ENCODE peak calls at places on chromosomes 12 and 14, in nine cellular contexts. One of them, this sample, is unnamed.

GRCh38 chr14:34063470-34064164 is 112.7 kb upstream of the EGLN3 start:
- DNase-seq in A549: peak; percentile 53
- DNase-seq in transverse colon: no peak
- DNase-seq in brain microvascular endothelial cell: no peak
- DNase-seq in CD4-positive, alpha-beta T cell: no peak
- DNase-seq in astrocyte: no peak
- DNase-seq in breast epithelium: no peak
- DNase-seq in psoas muscle: peak; percentile 68
- DNase-seq in PC-9: no peak
- DNase-seq in this sample: peak; percentile 70

GRCh38 chr14:96184737-96185136 is 19.9 kb upstream of the BDKRB2 start:
- DNase-seq in A549: no peak
- DNase-seq in transverse colon: no peak
- DNase-seq in brain microvascular endothelial cell: no peak
- DNase-seq in CD4-positive, alpha-beta T cell: no peak
- DNase-seq in astrocyte: peak; percentile 12
- DNase-seq in breast epithelium: no peak
- DNase-seq in psoas muscle: no peak
- DNase-seq in PC-9: no peak
- DNase-seq in this sample: no peak

GRCh38 chr12:116406529-116406928 is 129.0 kb upstream of the MED13L start:
- DNase-seq in A549: peak; percentile 90
- DNase-seq in transverse colon: peak; percentile 69
- DNase-seq in brain microvascular endothelial cell: peak; percentile 67
- DNase-seq in CD4-positive, alpha-beta T cell: no peak
- DNase-seq in astrocyte: no peak
- DNase-seq in breast epithelium: peak; percentile 85
- DNase-seq in psoas muscle: peak; percentile 97
- DNase-seq in PC-9: peak; percentile 74
- DNase-seq in this sample: peak; percentile 95

GRCh38 chr12:27922591-27923139 is 49.9 kb downstream of the PTHLH start:
- DNase-seq in A549: no peak
- DNase-seq in transverse colon: no peak
- DNase-seq in brain microvascular endothelial cell: peak; percentile 43
- DNase-seq in CD4-positive, alpha-beta T cell: no peak
- DNase-seq in astrocyte: peak; percentile 61
- DNase-seq in breast epithelium: peak; percentile 48
- DNase-seq in psoas muscle: no peak
- DNase-seq in PC-9: peak; percentile 6
- DNase-seq in this sample: no peak

GRCh38 chr12:12734561-12735071 is 17.4 kb downstream of the CDKN1B start:
- DNase-seq in A549: no peak
- DNase-seq in transverse colon: no peak
- DNase-seq in brain microvascular endothelial cell: no peak
- DNase-seq in CD4-positive, alpha-beta T cell: no peak
- DNase-seq in astrocyte: peak; percentile 84
- DNase-seq in breast epithelium: no peak
- DNase-seq in psoas muscle: no peak
- DNase-seq in PC-9: no peak
- DNase-seq in this sample: no peak

GRCh38 chr12:92332552-92332951 is 186.9 kb upstream of the BTG1 start:
- DNase-seq in A549: no peak
- DNase-seq in transverse colon: no peak
- DNase-seq in brain microvascular endothelial cell: no peak
- DNase-seq in CD4-positive, alpha-beta T cell: no peak
- DNase-seq in astrocyte: no peak
- DNase-seq in breast epithelium: no peak
- DNase-seq in psoas muscle: no peak
- DNase-seq in PC-9: no peak
- DNase-seq in this sample: no peak

GRCh38 chr12:125470838-125471775 is 405.9 kb downstream of the AACS start:
- DNase-seq in A549: no peak
- DNase-seq in transverse colon: peak; percentile 26
- DNase-seq in brain microvascular endothelial cell: no peak
- DNase-seq in CD4-positive, alpha-beta T cell: no peak
- DNase-seq in astrocyte: peak; percentile 7
- DNase-seq in breast epithelium: no peak
- DNase-seq in psoas muscle: no peak
- DNase-seq in PC-9: no peak
- DNase-seq in this sample: no peak

GRCh38 chr14:27688823-27689444 is 1077.7 kb upstream of the FOXG1 start:
- DNase-seq in A549: no peak
- DNase-seq in transverse colon: no peak
- DNase-seq in brain microvascular endothelial cell: no peak
- DNase-seq in CD4-positive, alpha-beta T cell: no peak
- DNase-seq in astrocyte: no peak
- DNase-seq in breast epithelium: no peak
- DNase-seq in psoas muscle: no peak
- DNase-seq in PC-9: no peak
- DNase-seq in this sample: no peak

GRCh38 chr12:15701212-15701611 is 88.0 kb downstream of the EPS8 start:
- DNase-seq in A549: no peak
- DNase-seq in transverse colon: no peak
- DNase-seq in brain microvascular endothelial cell: peak; percentile 46
- DNase-seq in CD4-positive, alpha-beta T cell: no peak
- DNase-seq in astrocyte: peak; percentile 57
- DNase-seq in breast epithelium: no peak
- DNase-seq in psoas muscle: no peak
- DNase-seq in PC-9: no peak
- DNase-seq in this sample: no peak

GRCh38 chr12:11601647-11602046 is 47.8 kb upstream of the ETV6 start:
- DNase-seq in A549: no peak
- DNase-seq in transverse colon: no peak
- DNase-seq in brain microvascular endothelial cell: no peak
- DNase-seq in CD4-positive, alpha-beta T cell: no peak
- DNase-seq in astrocyte: no peak
- DNase-seq in breast epithelium: no peak
- DNase-seq in psoas muscle: no peak
- DNase-seq in PC-9: no peak
- DNase-seq in this sample: no peak

GRCh38 chr14:74510955-74511354 is 17.4 kb downstream of the ISCA2 start:
- DNase-seq in A549: no peak
- DNase-seq in transverse colon: no peak
- DNase-seq in brain microvascular endothelial cell: no peak
- DNase-seq in CD4-positive, alpha-beta T cell: peak; percentile 25
- DNase-seq in astrocyte: peak; percentile 52
- DNase-seq in breast epithelium: no peak
- DNase-seq in psoas muscle: peak; percentile 30
- DNase-seq in PC-9: peak; percentile 60
- DNase-seq in this sample: peak; percentile 54

GRCh38 chr12:98217257-98217656 is 298.1 kb upstream of the TMPO start:
- DNase-seq in A549: no peak
- DNase-seq in transverse colon: no peak
- DNase-seq in brain microvascular endothelial cell: no peak
- DNase-seq in CD4-positive, alpha-beta T cell: no peak
- DNase-seq in astrocyte: no peak
- DNase-seq in breast epithelium: no peak
- DNase-seq in psoas muscle: no peak
- DNase-seq in PC-9: no peak
- DNase-seq in this sample: no peak

GRCh38 chr12:46154221-46154975 is 114.4 kb downstream of the SLC38A1 start:
- DNase-seq in A549: peak; percentile 19
- DNase-seq in transverse colon: no peak
- DNase-seq in brain microvascular endothelial cell: peak; percentile 40
- DNase-seq in CD4-positive, alpha-beta T cell: no peak
- DNase-seq in astrocyte: peak; percentile 64
- DNase-seq in breast epithelium: no peak
- DNase-seq in psoas muscle: no peak
- DNase-seq in PC-9: peak; percentile 9
- DNase-seq in this sample: no peak

DNA sequence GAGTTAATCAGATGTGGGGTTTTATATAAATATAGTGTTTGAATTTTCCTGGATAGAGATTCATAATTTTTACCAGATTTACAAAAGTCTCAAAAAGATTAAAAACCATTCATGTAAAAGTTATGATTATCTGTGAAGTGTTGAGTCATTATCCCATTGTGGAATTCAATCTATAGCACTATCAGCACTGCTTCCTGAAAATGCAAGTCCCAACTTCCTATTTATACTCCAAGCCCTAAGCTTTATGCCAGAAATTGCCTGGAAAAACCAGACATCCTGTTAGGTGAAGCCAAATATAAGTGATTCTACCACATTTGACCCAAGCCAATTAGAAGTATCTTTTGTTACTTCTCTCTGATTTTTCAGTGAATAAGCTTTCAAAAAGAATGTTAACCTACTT is 129.1 kb downstream of the GPR135 start:
- DNase-seq in A549: no peak
- DNase-seq in transverse colon: no peak
- DNase-seq in brain microvascular endothelial cell: no peak
- DNase-seq in CD4-positive, alpha-beta T cell: no peak
- DNase-seq in astrocyte: peak; percentile 40
- DNase-seq in breast epithelium: no peak
- DNase-seq in psoas muscle: no peak
- DNase-seq in PC-9: no peak
- DNase-seq in this sample: no peak
- H3K27ac ChIP-seq in A549: no peak overlapping the region
- H3K27ac ChIP-seq in transverse colon: peak overlapping the region; percentile 84
- H3K27ac ChIP-seq in brain microvascular endothelial cell: peak overlapping the region; percentile 49
- H3K27ac ChIP-seq in CD4-positive, alpha-beta T cell: no peak overlapping the region
- H3K27ac ChIP-seq in astrocyte: no peak overlapping the region
- H3K27ac ChIP-seq in breast epithelium: peak overlapping the region; percentile 87
- H3K27ac ChIP-seq in psoas muscle: peak overlapping the region; percentile 41
- H3K27ac ChIP-seq in PC-9: no peak overlapping the region
- H3K27ac ChIP-seq in this sample: peak overlapping the region; percentile 82

DNA sequence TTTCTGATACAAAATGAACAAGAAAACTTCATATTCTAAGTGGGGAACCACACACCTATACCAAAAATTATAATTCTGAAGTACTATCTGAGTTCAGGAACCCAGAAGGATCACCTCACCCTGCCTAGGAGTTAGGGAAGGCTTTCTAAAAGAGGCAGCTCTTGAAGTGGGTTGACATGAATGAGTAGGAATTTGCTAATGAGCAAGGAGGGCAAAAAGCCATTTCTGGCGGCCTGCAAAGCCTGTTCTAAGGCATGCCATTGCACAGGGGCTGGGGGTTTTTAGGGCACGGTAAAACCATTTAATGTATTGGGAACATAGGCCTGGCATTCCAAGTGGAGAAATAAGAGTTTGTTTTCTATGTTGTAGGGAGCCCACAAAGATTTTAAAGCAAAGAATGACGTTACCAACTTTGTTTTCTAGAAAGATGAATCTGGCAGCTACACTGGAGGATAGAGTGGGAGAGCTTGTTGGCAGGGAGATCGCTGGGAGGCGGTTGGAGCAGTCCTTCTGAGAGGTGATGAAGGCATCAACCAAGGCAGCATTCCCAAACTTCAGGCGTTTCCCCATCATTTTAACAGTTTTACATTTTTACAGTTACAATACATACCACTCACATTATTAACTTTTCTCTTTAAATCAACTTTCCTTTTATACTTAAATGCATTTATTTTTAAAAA is 14.1 kb downstream of the IFT43 start:
- DNase-seq in A549: no peak
- DNase-seq in transverse colon: no peak
- DNase-seq in brain microvascular endothelial cell: no peak
- DNase-seq in CD4-positive, alpha-beta T cell: no peak
- DNase-seq in astrocyte: no peak
- DNase-seq in breast epithelium: no peak
- DNase-seq in psoas muscle: no peak
- DNase-seq in PC-9: no peak
- DNase-seq in this sample: no peak
- H3K27ac ChIP-seq in A549: no peak overlapping the region
- H3K27ac ChIP-seq in transverse colon: no peak overlapping the region
- H3K27ac ChIP-seq in brain microvascular endothelial cell: no peak overlapping the region
- H3K27ac ChIP-seq in CD4-positive, alpha-beta T cell: no peak overlapping the region
- H3K27ac ChIP-seq in astrocyte: no peak overlapping the region
- H3K27ac ChIP-seq in breast epithelium: no peak overlapping the region
- H3K27ac ChIP-seq in psoas muscle: no peak overlapping the region
- H3K27ac ChIP-seq in PC-9: no peak overlapping the region
- H3K27ac ChIP-seq in this sample: no peak overlapping the region

GRCh38 chr12:5577741-5578140 is 145.8 kb downstream of the NTF3 start:
- DNase-seq in A549: no peak
- DNase-seq in transverse colon: no peak
- DNase-seq in brain microvascular endothelial cell: no peak
- DNase-seq in CD4-positive, alpha-beta T cell: no peak
- DNase-seq in astrocyte: peak; percentile 27
- DNase-seq in breast epithelium: no peak
- DNase-seq in psoas muscle: no peak
- DNase-seq in PC-9: no peak
- DNase-seq in this sample: no peak
- H3K27ac ChIP-seq in A549: no peak overlapping the region
- H3K27ac ChIP-seq in transverse colon: peak overlapping the region; percentile 33
- H3K27ac ChIP-seq in brain microvascular endothelial cell: no peak overlapping the region
- H3K27ac ChIP-seq in CD4-positive, alpha-beta T cell: no peak overlapping the region
- H3K27ac ChIP-seq in astrocyte: no peak overlapping the region
- H3K27ac ChIP-seq in breast epithelium: peak overlapping the region; percentile 16
- H3K27ac ChIP-seq in psoas muscle: no peak overlapping the region
- H3K27ac ChIP-seq in PC-9: no peak overlapping the region
- H3K27ac ChIP-seq in this sample: no peak overlapping the region

GRCh38 chr12:989051-989450 is 2.0 kb upstream of the ERC1 start:
- DNase-seq in A549: no peak
- DNase-seq in transverse colon: no peak
- DNase-seq in brain microvascular endothelial cell: no peak
- DNase-seq in CD4-positive, alpha-beta T cell: no peak
- DNase-seq in astrocyte: no peak
- DNase-seq in breast epithelium: no peak
- DNase-seq in psoas muscle: no peak
- DNase-seq in PC-9: no peak
- DNase-seq in this sample: no peak

GRCh38 chr12:990649-991349 is at the start of gene ERC1:
- DNase-seq in A549: peak; percentile 88
- DNase-seq in transverse colon: peak; percentile 91
- DNase-seq in brain microvascular endothelial cell: peak; percentile 79
- DNase-seq in CD4-positive, alpha-beta T cell: peak; percentile 86
- DNase-seq in astrocyte: peak; percentile 86
- DNase-seq in breast epithelium: peak; percentile 81
- DNase-seq in psoas muscle: peak; percentile 94
- DNase-seq in PC-9: peak; percentile 93
- DNase-seq in this sample: peak; percentile 94

GRCh38 chr12:990308-990648 is 745 bp upstream of the ERC1 start:
- DNase-seq in A549: peak; percentile 38
- DNase-seq in transverse colon: peak; percentile 72
- DNase-seq in brain microvascular endothelial cell: peak; percentile 50
- DNase-seq in CD4-positive, alpha-beta T cell: peak; percentile 51
- DNase-seq in astrocyte: peak; percentile 62
- DNase-seq in breast epithelium: peak; percentile 50
- DNase-seq in psoas muscle: peak; percentile 84
- DNase-seq in PC-9: peak; percentile 37
- DNase-seq in this sample: peak; percentile 88

GRCh38 chr12:988616-989015 is 2.4 kb upstream of the ERC1 start:
- DNase-seq in A549: no peak
- DNase-seq in transverse colon: no peak
- DNase-seq in brain microvascular endothelial cell: no peak
- DNase-seq in CD4-positive, alpha-beta T cell: no peak
- DNase-seq in astrocyte: no peak
- DNase-seq in breast epithelium: no peak
- DNase-seq in psoas muscle: no peak
- DNase-seq in PC-9: peak; percentile 37
- DNase-seq in this sample: no peak

DNA sequence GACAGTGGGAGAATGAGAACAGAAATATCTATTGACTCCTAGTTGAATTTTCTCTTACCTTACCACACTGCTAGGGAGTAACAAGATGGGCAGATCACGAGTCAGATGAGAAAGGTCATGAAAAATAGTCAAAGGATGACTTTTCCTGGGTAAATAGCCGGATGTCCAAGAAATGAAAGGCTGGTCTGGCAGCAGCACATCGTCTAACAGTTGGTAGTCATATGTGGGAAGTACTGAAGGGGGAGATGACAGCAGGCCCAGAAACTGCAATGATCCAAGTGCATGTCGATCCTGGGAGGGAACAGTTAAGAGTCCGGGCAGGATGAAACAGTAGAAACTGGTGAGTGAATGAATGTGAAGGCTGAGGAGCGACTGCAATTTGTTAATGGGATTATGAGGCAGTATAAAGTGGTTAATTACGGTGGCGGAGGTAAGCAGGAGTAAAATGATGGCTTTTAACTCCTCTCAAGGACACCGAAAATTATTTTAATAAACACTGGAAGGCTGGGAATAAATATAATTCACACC is 1.2 kb upstream of the ERC1 start:
- DNase-seq in A549: peak; percentile 75
- DNase-seq in transverse colon: peak; percentile 13
- DNase-seq in brain microvascular endothelial cell: peak; percentile 60
- DNase-seq in CD4-positive, alpha-beta T cell: no peak
- DNase-seq in astrocyte: peak; percentile 72
- DNase-seq in breast epithelium: no peak
- DNase-seq in psoas muscle: no peak
- DNase-seq in PC-9: no peak
- DNase-seq in this sample: peak; percentile 67
- H3K27ac ChIP-seq in A549: peak overlapping the region; percentile 98
- H3K27ac ChIP-seq in transverse colon: peak overlapping the region; percentile 95
- H3K27ac ChIP-seq in brain microvascular endothelial cell: peak overlapping the region; percentile 86
- H3K27ac ChIP-seq in CD4-positive, alpha-beta T cell: peak overlapping the region; percentile 74
- H3K27ac ChIP-seq in astrocyte: peak overlapping the region; percentile 96
- H3K27ac ChIP-seq in breast epithelium: peak overlapping the region; percentile 97
- H3K27ac ChIP-seq in psoas muscle: peak overlapping the region; percentile 100
- H3K27ac ChIP-seq in PC-9: peak overlapping the region; percentile 72
- H3K27ac ChIP-seq in this sample: peak overlapping the region; percentile 98

This sample was measured in sigmoid colon.